ENCODE peak calls at places on chromosome X, in seven cellular contexts. V is PC-3, H is hepatocyte, L is neural progenitor cell, F is HCT116, T is GM23248, Y is SK-N-SH. K is an unnamed sample. For H3K36me3, the result is how much of the 10 kb centered on the place peaks cover.

GRCh38 chrX:125202486-125203378 is 116.9 kb upstream of the TEX13C start:
- DNase-seq in Y (peak), L (peak), V (no peak), T (no peak), H (peak), F (no peak), K (no peak)

GRCh38 chrX:300334-300733 is 18.3 kb downstream of the GTPBP6 start:
- DNase-seq in T (no peak), H (no peak), Y (no peak), V (no peak), L (no peak), F (no peak), K (no peak)

GRCh38 chrX:132956421-132957210 is 1.8 kb downstream of the HS6ST2 start:
- DNase-seq in V (no peak), Y (peak), F (no peak), H (peak), L (peak), T (peak), K (no peak)

GRCh38 chrX:145405012-145405411 is 157.7 kb downstream of the SPANXN1 start:
- DNase-seq in F (peak), T (peak), L (peak), H (peak), Y (peak), V (peak), K (peak)

GRCh38 chrX:17291998-17292658 is 82.9 kb upstream of the NHS start:
- DNase-seq in F (no peak), H (peak), T (no peak), V (no peak), Y (no peak), L (peak), K (no peak)

GRCh38 chrX:41337140-41337539 is 3.2 kb downstream of the DDX3X start:
- DNase-seq in F (no peak), Y (no peak), V (peak), H (no peak), T (peak), L (no peak), K (no peak)

GRCh38 chrX:50579955-50580354 is 109.3 kb upstream of the DGKK start:
- DNase-seq in F (peak), Y (peak), L (peak), V (peak), T (peak), H (peak), K (peak)

GRCh38 chrX:130120321-130120731 is 10.0 kb upstream of the ELF4 start:
- DNase-seq in Y (no peak), H (peak), V (no peak), F (no peak), L (peak), T (peak), K (peak)

GRCh38 chrX:118261136-118261535 is 84.8 kb upstream of the WDR44 start:
- DNase-seq in Y (no peak), L (no peak), V (no peak), T (no peak), H (no peak), F (no peak), K (no peak)

GRCh38 chrX:65871671-65872311 is 168.1 kb downstream of the VSIG4 start:
- DNase-seq in T (peak), V (peak), F (peak), H (peak), L (peak), Y (no peak), K (peak)

GRCh38 chrX:21741869-21742701 is 15.8 kb downstream of the SMPX start:
- DNase-seq in Y (no peak), H (no peak), T (no peak), V (no peak), L (no peak), F (no peak), K (no peak)

GRCh38 chrX:153816821-153817220 is 13.5 kb downstream of the PDZD4 start:
- DNase-seq in Y (peak), H (no peak), V (no peak), F (no peak), L (no peak), T (no peak), K (no peak)

GRCh38 chrX:136823175-136823574 is 42.4 kb upstream of the ARHGEF6 start:
- DNase-seq in H (no peak), T (peak), F (no peak), V (peak), Y (no peak), L (no peak), K (no peak)

GRCh38 chrX:18039023-18039422 is 177.9 kb upstream of the RAI2 start:
- DNase-seq in F (no peak), V (peak), L (no peak), T (no peak), H (no peak), Y (no peak), K (no peak)

GRCh38 chrX:36908801-36909403 is 99.3 kb upstream of the FAM47C start:
- DNase-seq in Y (peak), H (peak), V (peak), T (peak), F (peak), L (peak), K (peak)

GRCh38 chrX:103155201-103155600 is 59.7 kb upstream of the BEX4 start:
- DNase-seq in L (no peak), T (peak), V (no peak), Y (no peak), H (no peak), F (no peak), K (no peak)

GRCh38 chrX:120790118-120790517 is 85.5 kb downstream of the CT47B1 start:
- DNase-seq in L (peak), T (peak), V (peak), H (peak), F (peak), Y (peak), K (peak)

GRCh38 chrX:22952011-22952410 is 47.7 kb upstream of the DDX53 start:
- DNase-seq in H (peak), F (no peak), V (peak), T (no peak), L (no peak), Y (peak), K (no peak)

GRCh38 chrX:45807572-45808425 is 607.1 kb upstream of the DIPK2B start:
- DNase-seq in T (peak), F (no peak), V (no peak), Y (no peak), H (peak), L (peak), K (no peak)

GRCh38 chrX:145041486-145041885 is 205.8 kb upstream of the SPANXN1 start:
- DNase-seq in H (no peak), F (no peak), Y (no peak), V (no peak), T (no peak), L (no peak), K (no peak)

GRCh38 chrX:56232221-56233082 is at the start of gene KLF8:
- DNase-seq in F (peak), T (peak), V (no peak), Y (no peak), H (peak), L (peak), K (no peak)

GRCh38 chrX:23694606-23695005 is 27.3 kb downstream of the PRDX4 start:
- DNase-seq in H (peak), T (peak), V (peak), Y (peak), L (peak), F (peak), K (peak)

GRCh38 chrX:19886888-19887531 is 390 bp downstream of the SH3KBP1 start:
- DNase-seq in T (peak), L (peak), F (no peak), V (peak), Y (peak), H (no peak), K (no peak)

GRCh38 chrX:95889279-95889678 is 795.4 kb upstream of the DIAPH2 start:
- DNase-seq in H (no peak), V (no peak), F (no peak), T (no peak), Y (no peak), L (no peak), K (no peak)

GRCh38 chrX:15989716-15990115 is 133.6 kb upstream of the GRPR start:
- DNase-seq in Y (no peak), H (no peak), F (no peak), V (no peak), L (no peak), T (no peak), K (no peak)
- H3K4me3 ChIP-seq in Y (no peak), H (no peak), F (no peak), V (no peak), L (no peak), T (no peak), K (no peak)

DNA sequence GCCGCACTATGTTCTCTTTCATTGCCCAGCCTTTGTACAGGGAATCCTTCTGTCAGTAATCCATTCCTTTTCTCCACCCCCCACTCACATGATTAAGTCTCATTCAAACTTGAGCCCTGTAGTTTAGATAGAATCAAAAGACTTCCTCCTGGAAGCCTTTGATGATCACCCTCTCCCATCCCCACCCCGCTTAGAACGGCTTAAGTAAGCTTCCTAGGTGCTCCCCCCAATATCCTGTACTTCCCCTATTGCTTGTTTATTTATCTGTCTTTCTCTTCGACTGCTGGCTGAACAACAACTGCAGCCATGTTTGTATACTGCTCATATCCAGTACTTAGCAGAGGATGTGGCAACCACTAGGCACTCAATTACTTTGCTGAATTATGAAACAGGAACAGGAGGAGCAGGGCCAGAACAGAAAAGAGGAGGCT is 38.5 kb upstream of the GPC3 start:
- DNase-seq in T (no peak), Y (no peak), V (no peak), F (no peak), H (peak), L (peak), K (no peak)
- TF ChIP-seq EZH2phosphoT487 in T (no peak), Y (no peak), V (no peak), F (no peak), H (no peak), L (no peak), K (no peak)

GRCh38 chrX:147948531-147948930 is 32.6 kb upstream of the FMR1NB start:
- DNase-seq in Y (no peak), T (no peak), F (no peak), H (no peak), L (no peak), V (no peak), K (no peak)

GRCh38 chrX:147950352-147950751 is 30.8 kb upstream of the FMR1NB start:
- DNase-seq in V (no peak), Y (no peak), L (no peak), F (no peak), H (no peak), T (no peak), K (no peak)

GRCh38 chrX:147945286-147945685 is 33.6 kb downstream of the FMR1 start:
- DNase-seq in V (no peak), H (no peak), L (no peak), T (no peak), F (no peak), Y (no peak), K (no peak)
- H3K36me3 ChIP-seq in V (under half), H (under half), L (under half), T (under half), F (under half), Y (under half), K (half or more)

GRCh38 chrX:13803116-13803515 is 13.8 kb downstream of the GPM6B start:
- DNase-seq in Y (no peak), V (no peak), T (no peak), F (no peak), L (peak), H (no peak), K (no peak)

GRCh38 chrX:13794417-13794816 is 22.5 kb downstream of the GPM6B start:
- DNase-seq in H (no peak), Y (no peak), L (no peak), V (no peak), T (no peak), F (no peak), K (no peak)

GRCh38 chrX:13793897-13794296 is 23.0 kb downstream of the GPM6B start:
- DNase-seq in Y (no peak), T (no peak), L (no peak), V (no peak), H (no peak), F (no peak), K (no peak)

GRCh38 chrX:13798184-13798583 is 18.7 kb downstream of the GPM6B start:
- DNase-seq in L (no peak), F (no peak), V (no peak), H (no peak), T (no peak), Y (no peak), K (no peak)

DNA sequence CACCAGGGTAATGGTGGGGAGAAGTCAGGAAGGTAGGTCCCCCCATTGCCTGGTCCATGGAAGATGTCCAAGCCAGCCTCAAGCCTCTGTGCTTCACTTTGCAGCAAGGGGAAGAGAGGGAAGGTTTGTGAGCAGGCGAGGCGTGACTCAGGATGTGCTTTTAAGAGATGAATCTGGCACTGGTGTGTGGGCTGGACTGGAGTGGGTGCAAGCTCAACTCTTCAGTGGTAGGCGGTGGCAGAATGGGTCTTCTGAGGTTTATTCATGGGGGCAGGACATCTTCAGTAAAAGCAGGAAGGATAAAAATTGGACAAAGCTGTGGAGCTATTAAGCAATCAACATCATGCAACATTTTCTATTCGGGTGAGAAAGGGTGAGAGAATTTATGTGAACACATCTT is 19.4 kb downstream of the GPM6B start:
- DNase-seq in T (no peak), V (no peak), H (no peak), F (no peak), L (no peak), Y (no peak), K (no peak)
- H3K4me3 ChIP-seq in T (no peak), V (no peak), H (no peak), F (no peak), L (no peak), Y (no peak), K (no peak)

DNA sequence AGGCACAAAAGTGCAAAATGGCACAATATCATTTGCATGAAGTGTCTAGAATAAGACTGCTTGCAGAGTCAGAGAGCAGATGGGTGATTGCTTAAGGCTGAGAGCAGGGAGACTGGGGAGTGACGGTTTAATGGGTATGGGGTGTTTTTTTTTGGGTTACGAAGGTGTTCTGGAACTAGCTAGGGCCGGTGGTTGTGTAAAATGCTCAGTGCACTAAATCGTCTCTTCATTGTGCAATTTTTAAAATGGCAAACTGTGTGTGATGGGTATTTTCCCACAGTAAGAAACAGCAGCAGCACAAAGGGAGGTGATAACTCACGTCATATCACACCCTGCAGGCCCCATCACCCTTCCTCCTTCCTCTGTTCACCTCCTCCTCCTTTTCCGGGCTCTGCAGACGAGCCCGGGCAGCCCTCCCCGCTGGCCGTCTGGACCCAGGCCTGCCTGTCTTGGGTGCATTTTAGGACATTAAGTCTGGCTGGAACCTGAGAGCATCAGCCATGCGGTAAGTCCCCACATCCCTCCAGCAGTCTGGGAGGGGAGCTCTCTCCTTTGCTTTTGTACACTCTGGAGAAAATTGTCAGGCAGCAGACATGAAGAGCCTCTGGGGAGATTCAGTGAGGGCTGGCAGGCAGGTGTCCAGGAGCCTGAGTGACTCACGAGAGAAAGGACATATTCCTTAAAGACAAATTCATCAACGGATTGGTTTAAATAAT is 42.7 kb downstream of the ASMT start:
- DNase-seq in H (no peak), F (no peak), T (peak), L (peak), Y (no peak), V (peak), K (peak)
- TF ChIP-seq EZH2phosphoT487 in H (no peak), F (no peak), T (no peak), L (no peak), Y (no peak), V (no peak), K (no peak)

DNA sequence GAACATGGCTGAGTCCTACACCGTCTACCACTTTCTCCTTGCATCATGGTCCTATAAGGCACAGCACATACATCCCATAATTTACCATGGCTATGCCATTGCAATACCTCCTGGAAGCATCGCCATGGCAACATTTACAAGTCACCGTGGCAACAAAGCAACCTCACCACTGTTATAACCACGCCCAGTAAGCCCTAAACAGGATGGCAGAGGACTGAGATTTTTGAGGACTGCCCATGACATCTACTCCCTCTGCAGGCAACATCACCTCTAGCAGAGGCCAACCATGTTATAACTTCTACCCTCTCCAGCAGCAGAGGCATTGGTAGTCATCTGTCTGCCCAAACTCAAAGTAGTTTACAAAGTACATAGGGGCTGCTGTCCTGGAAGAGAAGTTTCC is 29.7 kb downstream of the BCOR start:
- DNase-seq in Y (no peak), V (peak), L (no peak), H (no peak), F (no peak), T (peak), K (no peak)
- H3K36me3 ChIP-seq in Y (under half), V (under half), L (under half), H (under half), F (under half), T (under half), K (half or more)

GRCh38 chrX:40171513-40172168 is 73.9 kb upstream of the BCOR start:
- DNase-seq in F (no peak), T (peak), L (peak), Y (no peak), H (peak), V (peak), K (peak)

GRCh38 chrX:40170830-40171512 is 73.2 kb upstream of the BCOR start:
- DNase-seq in V (peak), Y (no peak), T (peak), L (peak), F (no peak), H (peak), K (peak)

GRCh38 chrX:40168183-40169015 is 70.6 kb upstream of the BCOR start:
- DNase-seq in L (peak), Y (no peak), T (no peak), F (no peak), V (no peak), H (no peak), K (peak)

GRCh38 chrX:40167240-40168182 is 69.8 kb upstream of the BCOR start:
- DNase-seq in V (no peak), L (peak), F (no peak), H (peak), T (peak), Y (no peak), K (peak)

GRCh38 chrX:40169193-40170086 is 71.7 kb upstream of the BCOR start:
- DNase-seq in L (peak), F (peak), V (peak), T (no peak), H (peak), Y (peak), K (peak)
- H3K4me3 ChIP-seq in L (peak), F (peak), V (peak), T (no peak), H (peak), Y (no peak), K (peak)